ENCODE peak calls at places on chromosomes 11 and 22, in nine cellular contexts. U is mucosa of descending colon, R is IMR-90, A is heart right ventricle, Q is sigmoid colon, N is choroid plexus epithelial cell, X is nephron progenitor cell, S is uterus, P is glutamatergic neuron. V is an unnamed sample.

GRCh38 chr11:44852952-44853351 is 97.7 kb downstream of the TP53I11 start:
- DNase-seq in U (no peak), R (no peak), A (no peak), Q (no peak), N (no peak), X (no peak), S (no peak), P (no peak), V (no peak)

GRCh38 chr11:68121067-68121899 is at the start of gene CHKA:
- DNase-seq in U (peak; percentile 90), R (peak; percentile 82), A (peak; percentile 95), Q (peak; percentile 97), N (peak; percentile 87), X (peak; percentile 96), S (peak; percentile 93), P (peak; percentile 96), V (peak; percentile 75)

GRCh38 chr22:45271667-45272188 is 13.0 kb upstream of the UPK3A start:
- DNase-seq in U (peak; percentile 64), R (no peak), A (peak; percentile 63), Q (peak; percentile 92), N (no peak), X (no peak), S (peak; percentile 60), P (no peak), V (no peak)

GRCh38 chr11:66986178-66986545 is 11.1 kb downstream of the C11orf86 start:
- DNase-seq in U (no peak), R (no peak), A (no peak), Q (no peak), N (no peak), X (no peak), S (no peak), P (no peak), V (no peak)

GRCh38 chr22:21922370-21923162 is 30.1 kb downstream of the PPM1F start:
- DNase-seq in U (no peak), R (no peak), A (no peak), Q (no peak), N (no peak), X (no peak), S (no peak), P (no peak), V (no peak)

GRCh38 chr11:94104734-94105133 is 23.9 kb upstream of the PANX1 start:
- DNase-seq in U (no peak), R (no peak), A (no peak), Q (no peak), N (no peak), X (no peak), S (no peak), P (no peak), V (no peak)

GRCh38 chr11:77710358-77710757 is 72.8 kb upstream of the CLNS1A start:
- DNase-seq in U (no peak), R (peak; percentile 67), A (no peak), Q (no peak), N (peak; percentile 67), X (no peak), S (no peak), P (no peak), V (peak; percentile 8)

GRCh38 chr11:115503886-115504278 is 333 bp downstream of the CADM1 start:
- DNase-seq in U (no peak), R (no peak), A (peak; percentile 29), Q (no peak), N (no peak), X (no peak), S (no peak), P (no peak), V (no peak)

GRCh38 chr11:22558638-22559037 is 67.0 kb downstream of the FANCF start:
- DNase-seq in U (no peak), R (peak; percentile 1), A (no peak), Q (no peak), N (peak; percentile 2), X (no peak), S (no peak), P (peak; percentile 28), V (no peak)

GRCh38 chr11:22561283-22561682 is 64.3 kb downstream of the FANCF start:
- DNase-seq in U (no peak), R (no peak), A (no peak), Q (no peak), N (no peak), X (no peak), S (no peak), P (no peak), V (no peak)

GRCh38 chr11:22554221-22554620 is 71.4 kb downstream of the FANCF start:
- DNase-seq in U (no peak), R (no peak), A (no peak), Q (no peak), N (no peak), X (no peak), S (no peak), P (no peak), V (no peak)

DNA sequence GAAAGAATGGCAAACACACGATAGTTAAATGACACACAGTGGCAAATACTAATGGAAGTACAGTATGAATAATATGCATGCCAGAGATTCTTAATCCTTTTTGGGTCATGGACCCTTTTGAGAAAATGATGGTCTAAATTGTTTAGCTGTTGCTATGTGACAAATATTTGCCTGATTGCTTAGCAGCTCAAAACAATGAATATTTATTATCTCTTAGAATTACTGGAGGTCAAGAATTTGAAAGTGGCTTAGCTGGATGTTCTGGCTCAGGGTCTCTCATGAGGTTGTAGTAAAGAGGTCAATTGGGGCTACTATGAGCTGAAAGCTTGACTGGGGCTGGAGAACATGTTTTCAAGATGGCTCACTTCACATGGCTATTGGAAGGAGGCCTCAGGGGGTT is 69.7 kb downstream of the FANCF start:
- DNase-seq in U (no peak), R (no peak), A (no peak), Q (no peak), N (no peak), X (no peak), S (no peak), P (no peak), V (no peak)
- TF ChIP-seq CTCF in U (no peak), R (no peak), A (no peak), Q (no peak), N (no peak), X (no peak), S (no peak), P (no peak), V (no peak)

GRCh38 chr22:37098976-37099577 is 10.4 kb downstream of the TMPRSS6 start:
- DNase-seq in U (no peak), R (no peak), A (no peak), Q (no peak), N (no peak), X (no peak), S (no peak), P (no peak), V (no peak)
- TF ChIP-seq CTCF in U (no peak), R (no peak), A (no peak), Q (no peak), N (peak; percentile 36), X (no peak), S (no peak), P (no peak), V (peak; percentile 56)

DNA sequence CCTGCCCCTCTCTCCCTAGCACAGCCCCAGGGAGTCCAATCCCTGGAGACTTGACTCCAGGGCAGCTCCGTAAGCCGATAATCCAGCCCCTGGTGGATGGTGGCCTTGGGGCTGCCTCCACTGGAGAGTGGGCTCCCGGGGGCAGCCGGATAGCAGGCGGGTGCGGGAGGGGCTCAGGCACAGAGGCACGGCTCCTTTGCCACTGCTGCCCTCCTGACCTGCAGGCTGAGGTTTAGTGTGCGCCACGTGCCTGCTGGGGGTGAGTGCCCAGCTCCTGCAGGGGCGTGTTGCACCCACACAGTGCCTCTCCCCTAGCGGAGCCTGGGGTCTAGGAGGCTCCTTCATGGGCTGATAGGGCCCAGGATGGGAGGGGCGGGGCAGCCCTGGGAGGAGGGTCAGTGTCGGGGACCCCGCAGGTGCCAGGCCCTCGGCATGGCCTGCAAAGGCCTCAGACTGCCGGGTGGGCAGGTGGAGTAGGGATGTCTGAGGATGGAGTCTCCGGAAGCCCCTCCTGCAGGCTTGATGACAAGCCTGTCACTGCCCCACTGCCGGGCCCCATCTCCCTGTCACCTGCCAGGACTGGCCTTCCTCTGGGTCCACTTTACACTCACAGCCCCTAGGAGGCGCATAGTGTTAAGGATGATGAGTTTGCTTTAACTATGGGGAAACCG is 5.6 kb downstream of the DUSP8 start:
- DNase-seq in U (peak; percentile 12), R (no peak), A (no peak), Q (no peak), N (no peak), X (no peak), S (no peak), P (peak; percentile 24), V (no peak)
- TF ChIP-seq CTCF in U (no peak), R (peak; percentile 5), A (no peak), Q (no peak), N (peak; percentile 22), X (no peak), S (no peak), P (no peak), V (peak; percentile 29)

GRCh38 chr11:118876261-118876660 is 7.4 kb upstream of the CXCR5 start:
- DNase-seq in U (no peak), R (no peak), A (no peak), Q (no peak), N (no peak), X (no peak), S (no peak), P (no peak), V (no peak)

GRCh38 chr11:118868659-118869058 is 15.0 kb upstream of the CXCR5 start:
- DNase-seq in U (no peak), R (no peak), A (no peak), Q (no peak), N (no peak), X (no peak), S (no peak), P (no peak), V (no peak)

GRCh38 chr11:118873804-118874203 is 9.9 kb upstream of the CXCR5 start:
- DNase-seq in U (no peak), R (no peak), A (no peak), Q (no peak), N (no peak), X (no peak), S (no peak), P (no peak), V (no peak)

GRCh38 chr11:118872403-118872821 is 11.3 kb upstream of the CXCR5 start:
- DNase-seq in U (no peak), R (no peak), A (no peak), Q (no peak), N (no peak), X (no peak), S (no peak), P (no peak), V (no peak)

DNA sequence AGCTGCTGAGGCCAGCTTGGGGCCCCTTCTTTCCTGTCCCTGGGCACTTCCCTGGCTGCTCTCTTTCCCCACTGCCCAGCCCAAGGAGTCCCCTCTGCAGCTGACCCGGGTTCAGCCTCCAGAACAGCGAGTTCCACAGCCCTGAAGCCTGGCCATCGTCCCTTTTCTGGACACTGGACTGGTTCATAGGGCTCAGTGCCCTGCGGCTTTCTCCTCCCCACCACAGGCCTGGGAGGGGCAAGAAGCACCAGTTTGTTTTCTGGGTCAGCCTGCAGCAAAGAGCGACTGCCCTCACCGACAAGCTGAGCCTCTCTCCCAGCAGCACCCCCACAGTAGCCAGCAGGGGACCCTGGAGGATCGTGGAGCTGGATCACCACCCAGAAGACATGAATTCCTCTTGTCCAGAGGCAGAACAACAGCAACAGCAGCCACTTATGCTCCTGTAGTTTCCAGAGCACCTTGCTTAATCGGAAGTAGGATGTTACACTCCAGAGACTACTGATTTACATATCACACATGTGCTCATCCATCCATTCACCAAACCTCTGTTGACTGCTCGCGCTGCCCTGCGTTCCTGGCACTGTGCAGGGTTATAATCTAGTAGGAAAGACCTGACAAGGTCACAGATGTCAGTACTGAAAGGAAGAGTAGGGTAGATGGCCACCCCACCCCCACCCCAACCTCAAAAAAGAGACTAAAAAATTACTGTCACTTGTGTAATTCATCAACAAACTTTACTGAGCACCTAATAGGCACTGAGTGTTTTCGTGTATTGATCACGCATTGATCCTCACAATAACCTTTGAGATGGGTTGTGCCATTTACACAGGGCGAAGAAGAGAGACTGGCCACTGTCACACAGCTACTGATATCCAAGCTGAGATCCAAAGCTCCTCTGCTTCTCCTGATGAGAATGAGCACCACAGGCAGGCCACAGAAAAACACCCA is 13.0 kb upstream of the CXCR5 start:
- DNase-seq in U (no peak), R (peak; percentile 13), A (peak; percentile 40), Q (peak; percentile 82), N (peak; percentile 68), X (peak; percentile 21), S (peak; percentile 65), P (no peak), V (no peak)
- TF ChIP-seq CTCF in U (no peak), R (peak; percentile 18), A (no peak), Q (peak; percentile 43), N (peak; percentile 46), X (no peak), S (no peak), P (no peak), V (peak; percentile 24)